ENCODE peak calls at places on chromosomes 12 and 14, in nine cellular contexts. Z is fibroblast of the aortic adventitia, A is type B pancreatic cell, X is GDM1, E is Right ventricle myocardium superior, M is NCI-H774, G is fibroblast of pulmonary artery, W is SW 1271, V is KG1. D is an unnamed sample.

GRCh38 chr14:101113108-101113612 is 209.6 kb upstream of the RTL1 start:
- DNase-seq in X (no peak), G (no peak), A (peak), E (no peak), Z (no peak), V (no peak), M (no peak), W (no peak), D (no peak)

GRCh38 chr12:108519558-108519957 is 4.5 kb downstream of the FICD start:
- DNase-seq in W (peak), X (no peak), V (no peak), Z (no peak), M (no peak), A (no peak), E (no peak), G (no peak), D (no peak)

GRCh38 chr12:15928345-15928744 is 17.2 kb downstream of the DERA start:
- DNase-seq in X (no peak), V (no peak), E (no peak), Z (peak), M (no peak), G (peak), A (no peak), W (peak), D (no peak)

GRCh38 chr12:53694746-53695145 is 18.9 kb upstream of the ATP5MC2 start:
- DNase-seq in Z (no peak), V (no peak), X (no peak), A (no peak), M (no peak), G (no peak), E (no peak), W (no peak), D (no peak)

GRCh38 chr12:104591272-104591940 is 134.7 kb downstream of the CHST11 start:
- DNase-seq in A (no peak), Z (no peak), E (no peak), X (no peak), V (no peak), G (no peak), W (no peak), M (no peak), D (no peak)

GRCh38 chr12:2691340-2692111 is 103.2 kb upstream of the FKBP4 start:
- DNase-seq in M (no peak), X (peak), A (peak), Z (no peak), G (peak), E (no peak), W (no peak), V (peak), D (no peak)

GRCh38 chr14:34179723-34180122 is 228.8 kb upstream of the EGLN3 start:
- DNase-seq in Z (no peak), W (no peak), V (no peak), G (no peak), X (no peak), A (no peak), M (peak), E (no peak), D (no peak)

GRCh38 chr12:50070314-50071060 is 13.1 kb downstream of the ASIC1 start:
- DNase-seq in E (peak), X (peak), Z (peak), V (peak), M (peak), G (peak), W (peak), A (peak), D (peak)

GRCh38 chr14:64217318-64217717 is 76.9 kb downstream of the ESR2 start:
- DNase-seq in A (no peak), V (no peak), W (no peak), M (no peak), E (no peak), X (no peak), G (peak), Z (no peak), D (no peak)

GRCh38 chr12:57893460-57894353 is 47.2 kb upstream of the CTDSP2 start:
- DNase-seq in M (peak), A (peak), V (no peak), G (peak), Z (peak), W (no peak), X (peak), E (peak), D (peak)

GRCh38 chr12:79983492-79983891 is 48.6 kb upstream of the PPP1R12A start:
- DNase-seq in Z (peak), G (peak), V (no peak), M (no peak), W (no peak), A (no peak), X (no peak), E (no peak), D (no peak)

GRCh38 chr12:27566159-27566558 is 42.2 kb downstream of the PPFIBP1 start:
- DNase-seq in G (no peak), Z (no peak), E (no peak), A (no peak), X (no peak), W (no peak), M (no peak), V (no peak), D (no peak)

GRCh38 chr12:116222358-116222757 is 55.1 kb downstream of the MED13L start:
- DNase-seq in E (no peak), V (no peak), A (no peak), Z (peak), G (peak), X (no peak), M (peak), W (peak), D (peak)

D was measured in right cardiac atrium.